ENCODE peak calls at places on chromosomes 16 and 17, in eight cellular contexts. I, E, O, D, C, K, F and X are unnamed samples.

GRCh38 chr17:36525113-36525512 is 9.6 kb downstream of the MYO19 start:
- DNase-seq in E (no peak), F (no peak), I (no peak), D (no peak), C (no peak), K (no peak), O (no peak), X (peak; percentile 16)

GRCh38 chr17:37792787-37793186 is 47.9 kb upstream of the HNF1B start:
- DNase-seq in D (no peak), K (no peak), C (no peak), F (no peak), E (no peak), O (no peak), I (no peak), X (no peak)

GRCh38 chr17:10151667-10152496 is 46.5 kb downstream of the GAS7 start:
- DNase-seq in I (no peak), K (no peak), E (peak; percentile 50), F (no peak), C (no peak), D (peak; percentile 16), O (no peak), X (no peak)

GRCh38 chr16:50293041-50293783 is 26.9 kb downstream of the ADCY7 start:
- DNase-seq in O (no peak), E (no peak), K (no peak), C (no peak), I (no peak), F (no peak), D (no peak), X (no peak)

GRCh38 chr17:835263-835662 is 53.1 kb downstream of the MRM3 start:
- DNase-seq in D (no peak), E (no peak), C (no peak), O (no peak), I (no peak), K (no peak), F (peak; percentile 10), X (no peak)

GRCh38 chr16:11992008-11992584 is 15.6 kb downstream of the SNX29 start:
- DNase-seq in I (no peak), C (no peak), F (no peak), E (no peak), K (no peak), D (no peak), O (no peak), X (no peak)

GRCh38 chr17:71821512-71821911 is 299.3 kb upstream of the SOX9 start:
- DNase-seq in D (no peak), E (no peak), C (no peak), I (no peak), O (no peak), F (no peak), K (no peak), X (no peak)

GRCh38 chr16:58584831-58585505 is 44.7 kb downstream of the CNOT1 start:
- DNase-seq in D (no peak), F (no peak), E (no peak), C (no peak), O (no peak), K (no peak), I (no peak), X (no peak)

GRCh38 chr16:58638148-58639036 is 8.8 kb upstream of the CNOT1 start:
- DNase-seq in I (no peak), E (no peak), O (no peak), C (no peak), F (peak; percentile 75), K (no peak), D (no peak), X (no peak)

GRCh38 chr16:24635900-24636610 is 93.4 kb upstream of the TNRC6A start:
- DNase-seq in F (peak; percentile 91), O (peak; percentile 67), D (no peak), I (no peak), E (peak; percentile 73), K (no peak), C (peak; percentile 62), X (peak; percentile 69)

GRCh38 chr17:31593806-31594205 is 202.3 kb downstream of the RAB11FIP4 start:
- DNase-seq in F (peak; percentile 29), K (no peak), C (no peak), I (no peak), D (no peak), O (no peak), E (no peak), X (no peak)

GRCh38 chr17:41823580-41823979 is 10.8 kb downstream of the FKBP10 start:
- DNase-seq in K (no peak), D (no peak), I (no peak), F (no peak), O (no peak), C (no peak), E (no peak), X (no peak)

GRCh38 chr17:50480854-50481490 is 2.3 kb downstream of the RSAD1 start:
- DNase-seq in F (no peak), O (no peak), C (no peak), D (no peak), K (no peak), E (no peak), I (no peak), X (no peak)

GRCh38 chr17:6231886-6232767 is 161.9 kb downstream of the WSCD1 start:
- DNase-seq in K (no peak), D (no peak), E (no peak), I (no peak), F (no peak), O (no peak), C (no peak), X (peak; percentile 40)

GRCh38 chr17:2177235-2177811 is 122.4 kb downstream of the HIC1 start:
- DNase-seq in I (no peak), D (no peak), O (peak; percentile 33), C (no peak), E (no peak), K (no peak), F (no peak), X (no peak)

GRCh38 chr17:6480325-6480675 is 36.0 kb downstream of the PIMREG start:
- DNase-seq in O (no peak), D (no peak), K (no peak), F (no peak), E (no peak), C (no peak), I (no peak), X (no peak)

GRCh38 chr16:10362077-10362863 is 23.6 kb upstream of the ATF7IP2 start:
- DNase-seq in D (no peak), K (no peak), E (no peak), I (no peak), O (no peak), C (no peak), F (no peak), X (no peak)

GRCh38 chr16:71354156-71354555 is 4.4 kb upstream of the CALB2 start:
- DNase-seq in I (no peak), F (no peak), E (no peak), O (no peak), K (no peak), C (no peak), D (no peak), X (no peak)

GRCh38 chr16:84532299-84532724 is 27.9 kb upstream of the MEAK7 start:
- DNase-seq in C (no peak), E (peak; percentile 47), D (no peak), F (peak; percentile 68), O (peak; percentile 35), K (no peak), I (no peak), X (peak; percentile 88)

GRCh38 chr17:81309140-81309858 is 14.2 kb upstream of the SLC38A10 start:
- DNase-seq in F (peak; percentile 92), E (peak; percentile 93), O (peak; percentile 53), D (no peak), C (no peak), K (no peak), I (peak; percentile 55), X (peak; percentile 97)

DNA sequence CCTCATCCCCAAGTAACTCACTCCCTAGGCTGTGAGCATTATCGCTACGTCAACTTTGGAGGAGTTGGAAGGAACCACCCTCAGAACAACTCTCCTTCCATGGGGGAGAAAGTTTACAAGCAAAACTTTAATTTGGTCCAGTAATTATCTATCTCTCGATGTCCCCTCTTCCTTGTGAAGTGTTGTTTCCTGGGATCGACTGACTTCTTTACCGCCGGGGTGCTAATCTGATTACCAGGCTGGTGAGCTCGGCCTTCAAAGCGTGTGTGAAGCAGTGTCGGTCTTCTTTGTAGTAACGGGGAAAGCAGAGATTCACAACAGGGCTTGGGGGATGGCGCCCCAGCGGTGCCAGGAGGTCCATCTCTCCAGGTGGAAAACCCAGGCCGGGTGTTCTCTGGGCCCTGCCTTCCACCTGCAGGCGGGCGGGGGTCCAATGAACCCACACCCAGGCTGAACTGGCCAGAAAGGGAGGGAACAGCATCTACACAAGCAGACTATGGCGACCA is 14.5 kb upstream of the FOXF1 start:
- DNase-seq in I (no peak), F (no peak), E (no peak), C (no peak), O (no peak), D (no peak), K (no peak), X (no peak)
- H3K27me3 ChIP-seq in I (peaks cover 61% of the 10 kb centered on the region), F (peaks cover 88% of the 10 kb centered on the region), E (peaks cover 4% of the 10 kb centered on the region), C (peaks cover 91% of the 10 kb centered on the region), O (peaks cover 41% of the 10 kb centered on the region), D (peaks cover 9% of the 10 kb centered on the region), K (peaks cover 87% of the 10 kb centered on the region), X (peaks cover 74% of the 10 kb centered on the region)

GRCh38 chr17:45788057-45788456 is 3.9 kb downstream of the CRHR1 start:
- DNase-seq in D (no peak), I (no peak), C (no peak), F (no peak), O (no peak), K (no peak), E (no peak), X (no peak)
- H3K27me3 ChIP-seq in D (peaks cover 24% of the 10 kb centered on the region), I (peaks cover 93% of the 10 kb centered on the region), C (peaks cover 3% of the 10 kb centered on the region), F (peaks cover 83% of the 10 kb centered on the region), O (no peaks in the 10 kb centered on the region), K (peaks cover 71% of the 10 kb centered on the region), E (peaks cover 4% of the 10 kb centered on the region), X (peaks cover 7% of the 10 kb centered on the region)

GRCh38 chr17:47726796-47727703 is 6.0 kb upstream of the TBX21 start:
- DNase-seq in I (no peak), D (no peak), C (no peak), F (no peak), K (no peak), E (no peak), O (no peak), X (no peak)

GRCh38 chr17:47727704-47728036 is 5.4 kb upstream of the TBX21 start:
- DNase-seq in O (no peak), F (no peak), E (no peak), K (no peak), I (no peak), D (no peak), C (no peak), X (no peak)

GRCh38 chr17:47721725-47722124 is 11.3 kb upstream of the TBX21 start:
- DNase-seq in I (no peak), C (no peak), O (no peak), E (no peak), F (no peak), K (no peak), D (no peak), X (no peak)

GRCh38 chr17:47725446-47726109 is 7.5 kb upstream of the TBX21 start:
- DNase-seq in I (no peak), D (no peak), E (no peak), K (no peak), O (no peak), F (no peak), C (no peak), X (no peak)

GRCh38 chr17:47724705-47725104 is 8.3 kb upstream of the TBX21 start:
- DNase-seq in C (no peak), O (no peak), E (no peak), K (no peak), D (no peak), I (no peak), F (no peak), X (no peak)
- H3K27me3 ChIP-seq in C (peaks cover 61% of the 10 kb centered on the region), O (peaks cover 7% of the 10 kb centered on the region), E (no peaks in the 10 kb centered on the region), K (no peaks in the 10 kb centered on the region), D (peaks cover 3% of the 10 kb centered on the region), I (peaks cover 38% of the 10 kb centered on the region), F (peaks cover 13% of the 10 kb centered on the region), X (peaks cover 6% of the 10 kb centered on the region)

GRCh38 chr16:75647492-75648264 is at the start of the genes KARS1 and TERF2IP:
- DNase-seq in E (peak; percentile 93), F (peak; percentile 91), K (peak; percentile 91), I (peak; percentile 88), D (peak; percentile 95), O (peak; percentile 94), C (peak; percentile 94), X (peak; percentile 93)
- H3K27me3 ChIP-seq in E (no peaks in the 10 kb centered on the region), F (no peaks in the 10 kb centered on the region), K (no peaks in the 10 kb centered on the region), I (no peaks in the 10 kb centered on the region), D (no peaks in the 10 kb centered on the region), O (no peaks in the 10 kb centered on the region), C (no peaks in the 10 kb centered on the region), X (no peaks in the 10 kb centered on the region)